ENCODE peak calls at places on chromosomes 3 and 15, in eight cellular contexts. W is transverse colon; N is uterus; G is CD8-positive, alpha-beta T cell; E is PC-3; K is ovary; P is cardiac fibroblast; I is GM12865. U is an unnamed sample.

GRCh38 chr15:78873796-78874761 is 1.4 kb downstream of the MORF4L1 start:
- DNase-seq in E (peak), N (peak), G (peak), P (peak), K (no peak), W (peak), I (peak), U (no peak)

GRCh38 chr3:70737656-70738309 is 425.3 kb upstream of the MDFIC2 start:
- DNase-seq in I (no peak), K (no peak), P (no peak), E (peak), G (no peak), N (no peak), W (no peak), U (no peak)

GRCh38 chr3:15064835-15065549 is at the start of gene MRPS25:
- DNase-seq in E (peak), W (peak), N (peak), K (peak), I (peak), P (peak), G (peak), U (peak)

GRCh38 chr3:184157206-184157605 is 2.0 kb downstream of the DVL3 start:
- DNase-seq in K (no peak), W (no peak), G (no peak), E (no peak), I (no peak), P (no peak), N (no peak), U (no peak)

GRCh38 chr3:157914882-157915281 is 191.3 kb downstream of the SHOX2 start:
- DNase-seq in P (peak), G (no peak), K (no peak), N (no peak), W (no peak), I (no peak), E (peak), U (no peak)

GRCh38 chr3:172776049-172776717 is 25.7 kb downstream of the ECT2 start:
- DNase-seq in I (no peak), N (no peak), G (no peak), W (no peak), P (no peak), K (no peak), E (no peak), U (peak)

GRCh38 chr3:5053021-5053831 is 68.9 kb upstream of the ARL8B start:
- DNase-seq in W (no peak), E (peak), I (no peak), K (peak), G (no peak), P (peak), N (peak), U (peak)

GRCh38 chr15:87618203-87618725 is 638.3 kb downstream of the NTRK3 start:
- DNase-seq in K (no peak), G (no peak), E (no peak), W (no peak), P (peak), I (no peak), N (no peak), U (no peak)

GRCh38 chr3:124620600-124621063 is 109.6 kb upstream of the UMPS start:
- DNase-seq in I (peak), N (no peak), K (peak), P (peak), G (no peak), W (peak), E (no peak), U (no peak)

GRCh38 chr3:13712682-13713180 is 163.8 kb downstream of the FBLN2 start:
- DNase-seq in I (no peak), K (no peak), N (no peak), G (no peak), W (no peak), E (no peak), P (no peak), U (no peak)

GRCh38 chr3:113981803-113982202 is 34.0 kb downstream of the ZDHHC23 start:
- DNase-seq in W (no peak), I (no peak), P (no peak), N (no peak), G (no peak), K (no peak), E (no peak), U (no peak)

GRCh38 chr15:48373855-48374421 is 42.7 kb downstream of the DUT start:
- DNase-seq in P (peak), I (no peak), E (peak), G (no peak), N (no peak), W (no peak), K (no peak), U (peak)

GRCh38 chr3:120496278-120496975 is 45.6 kb upstream of the FSTL1 start:
- DNase-seq in P (peak), E (peak), N (no peak), W (no peak), G (no peak), K (no peak), I (no peak), U (peak)

GRCh38 chr3:177724020-177724638 is 526.8 kb upstream of the TBL1XR1 start:
- DNase-seq in W (peak), E (no peak), K (peak), G (no peak), I (no peak), P (peak), N (peak), U (no peak)

GRCh38 chr3:188007897-188008296 is 146.1 kb upstream of the LPP start:
- DNase-seq in E (no peak), I (no peak), W (no peak), K (no peak), P (no peak), N (no peak), G (no peak), U (no peak)

GRCh38 chr3:164864454-164864853 is 213.8 kb downstream of the SI start:
- DNase-seq in E (no peak), N (no peak), K (no peak), W (no peak), I (no peak), P (no peak), G (no peak), U (no peak)

GRCh38 chr15:92095691-92096090 is 242.2 kb downstream of the SLCO3A1 start:
- DNase-seq in G (no peak), N (no peak), I (peak), K (no peak), E (no peak), P (no peak), W (no peak), U (no peak)

GRCh38 chr15:92097473-92098178 is 244.1 kb downstream of the SLCO3A1 start:
- DNase-seq in P (peak), N (no peak), E (peak), I (peak), W (peak), K (no peak), G (no peak), U (no peak)

GRCh38 chr15:92100751-92101150 is 247.2 kb downstream of the SLCO3A1 start:
- DNase-seq in K (no peak), P (no peak), W (no peak), I (no peak), N (no peak), E (no peak), G (no peak), U (no peak)

GRCh38 chr15:92101706-92102434 is 248.4 kb downstream of the SLCO3A1 start:
- DNase-seq in P (no peak), I (peak), G (peak), W (no peak), K (no peak), E (no peak), N (no peak), U (no peak)

GRCh38 chr15:92098869-92099268 is 245.4 kb downstream of the SLCO3A1 start:
- DNase-seq in G (no peak), P (no peak), W (no peak), E (no peak), K (no peak), N (no peak), I (no peak), U (no peak)
- TF ChIP-seq CTCF in G (no peak), P (no peak), W (no peak), E (no peak), K (no peak), N (no peak), I (no peak), U (peak)

GRCh38 chr15:38685686-38686339 is 121.2 kb upstream of the RASGRP1 start:
- DNase-seq in P (no peak), N (no peak), E (no peak), I (no peak), W (no peak), G (peak), K (no peak), U (no peak)

GRCh38 chr15:38690221-38690620 is 125.6 kb upstream of the RASGRP1 start:
- DNase-seq in P (no peak), K (no peak), W (no peak), I (no peak), E (no peak), N (no peak), G (no peak), U (no peak)

GRCh38 chr15:38688761-38689160 is 124.1 kb upstream of the RASGRP1 start:
- DNase-seq in G (peak), K (no peak), N (no peak), P (no peak), E (peak), W (no peak), I (peak), U (no peak)

GRCh38 chr15:38687340-38687739 is 122.7 kb upstream of the RASGRP1 start:
- DNase-seq in P (peak), G (no peak), W (no peak), K (no peak), I (no peak), E (no peak), N (no peak), U (no peak)

DNA sequence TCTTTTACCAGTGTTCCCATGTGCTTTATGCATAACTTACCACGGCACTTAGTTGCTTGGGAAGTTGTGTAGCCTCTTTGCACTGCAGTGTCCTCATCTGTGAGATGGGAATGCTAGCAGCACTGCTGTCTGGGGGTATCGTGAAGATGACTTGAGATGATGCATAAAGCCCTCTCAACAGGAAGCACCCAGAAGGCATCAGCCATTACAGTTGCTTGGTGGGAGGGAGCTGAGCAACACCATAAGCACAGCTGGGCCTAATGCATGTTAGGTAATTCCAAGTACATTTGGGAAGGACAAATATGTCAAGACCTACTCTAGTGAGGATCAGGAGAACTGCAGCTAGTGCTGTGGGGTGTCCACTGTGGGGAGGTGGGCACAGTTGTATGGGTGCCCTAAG is 123.5 kb upstream of the RASGRP1 start:
- DNase-seq in G (no peak), N (no peak), W (no peak), K (no peak), P (peak), I (no peak), E (no peak), U (no peak)
- H3K4me3 ChIP-seq in G (no peak), N (no peak), W (no peak), K (no peak), P (no peak), I (no peak), E (no peak), U (no peak)

DNA sequence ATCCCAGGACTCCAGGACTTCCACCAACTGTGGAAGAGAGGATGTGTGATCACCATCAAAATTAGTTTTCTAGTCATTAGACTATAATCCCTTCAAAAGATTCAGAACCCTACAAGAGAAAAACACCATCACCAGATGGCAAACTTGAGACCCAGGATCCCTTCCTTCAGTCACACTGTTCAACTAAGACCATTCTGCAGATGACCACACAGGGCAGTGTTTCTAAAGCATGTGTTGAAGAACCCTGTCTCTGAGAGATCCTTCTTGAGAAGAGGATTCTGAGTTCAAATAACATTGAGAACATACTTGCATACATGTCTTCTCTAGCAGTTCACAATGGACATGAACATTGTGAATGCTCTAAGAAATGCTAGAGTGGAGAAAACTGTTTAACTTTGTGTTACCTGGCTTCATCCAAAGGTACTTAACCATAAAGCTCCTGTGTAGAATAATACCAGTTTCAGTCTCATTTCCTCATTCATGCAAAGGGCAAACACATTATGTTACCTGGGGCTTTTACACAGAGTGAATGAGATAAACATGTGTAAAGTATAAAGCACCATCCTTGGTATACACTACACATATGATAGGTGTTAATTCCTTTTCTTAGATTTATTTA is 2.4 kb upstream of the ADGRG7 start:
- DNase-seq in W (no peak), K (no peak), G (no peak), N (no peak), I (peak), E (no peak), P (no peak), U (no peak)
- TF ChIP-seq CTCF in W (no peak), K (no peak), G (no peak), N (no peak), I (no peak), E (peak), P (no peak), U (peak)

GRCh38 chr3:69542265-69543079 is 156.6 kb upstream of the FRMD4B start:
- DNase-seq in P (peak), I (no peak), E (no peak), G (no peak), N (no peak), W (no peak), K (peak), U (no peak)
- H3K4me3 ChIP-seq in P (peak), I (no peak), E (peak), G (no peak), N (peak), W (peak), K (peak), U (no peak)

GRCh38 chr3:52446042-52446441 is 1.1 kb upstream of the SEMA3G start:
- DNase-seq in K (no peak), N (no peak), I (no peak), G (no peak), E (no peak), P (no peak), W (no peak), U (no peak)

GRCh38 chr3:52446631-52447511 is 2.0 kb upstream of the SEMA3G start:
- DNase-seq in N (peak), W (peak), P (peak), K (no peak), I (peak), E (peak), G (peak), U (no peak)

GRCh38 chr3:52443791-52444687 is 864 bp downstream of the SEMA3G start:
- DNase-seq in N (no peak), I (no peak), K (no peak), E (no peak), P (no peak), G (no peak), W (no peak), U (no peak)

GRCh38 chr3:52443268-52443610 is 1.7 kb downstream of the SEMA3G start:
- DNase-seq in N (no peak), P (no peak), W (no peak), E (no peak), I (no peak), K (no peak), G (no peak), U (no peak)

DNA sequence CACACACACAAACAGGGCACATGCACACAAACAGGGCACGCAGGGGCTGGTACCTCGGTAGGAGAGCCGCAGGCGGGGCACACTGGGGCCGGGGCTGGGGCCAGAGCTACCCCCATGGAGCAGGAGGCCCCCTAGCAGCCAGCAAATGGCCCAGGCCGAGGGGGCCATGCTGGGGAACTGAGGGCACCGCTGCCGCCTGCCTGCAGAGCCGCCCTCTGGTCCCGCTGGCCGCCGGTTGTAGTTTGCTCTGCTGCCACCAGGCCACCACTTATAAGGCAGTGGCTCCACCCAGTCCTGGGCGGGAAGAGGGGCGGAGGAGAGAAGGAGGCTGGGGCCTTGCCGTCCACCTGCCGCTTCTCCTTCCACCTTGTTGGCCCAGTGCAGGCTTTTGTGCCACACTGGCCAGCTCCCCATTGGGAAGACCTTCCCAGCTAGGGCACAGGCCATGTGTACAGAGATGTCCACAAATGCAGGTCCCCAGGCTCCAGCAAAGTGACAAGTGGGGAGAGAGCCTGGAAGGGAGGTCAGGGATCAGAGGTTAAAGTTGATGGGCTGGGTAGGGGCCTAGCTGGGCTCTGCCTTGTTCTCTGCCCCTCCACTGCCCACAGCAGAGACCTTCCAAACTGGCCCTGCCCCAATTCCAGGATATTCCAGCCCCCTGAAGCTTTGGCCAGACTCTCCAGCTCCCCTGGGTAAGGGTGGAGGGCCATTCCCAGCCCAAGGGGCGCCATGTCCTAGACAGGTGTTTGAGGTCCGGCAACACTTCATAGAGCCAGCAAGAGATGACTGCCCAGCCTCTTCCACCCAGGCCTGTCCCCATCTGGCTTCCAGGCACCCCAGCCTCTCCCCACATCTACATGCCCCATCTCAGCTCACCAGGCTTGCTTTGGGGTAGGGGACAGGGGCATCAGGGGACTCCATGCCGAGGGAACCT is at the start of gene SEMA3G:
- DNase-seq in I (peak), G (peak), W (peak), P (peak), N (no peak), E (peak), K (no peak), U (no peak)
- TF ChIP-seq CTCF in I (peak), G (peak), W (peak), P (peak), N (peak), E (peak), K (no peak), U (peak)

GRCh38 chr15:70853270-70853854 is 595 bp downstream of the LARP6 start:
- DNase-seq in E (peak), W (peak), K (peak), P (peak), I (peak), N (peak), G (no peak), U (no peak)

GRCh38 chr15:70854669-70854976 is 666 bp upstream of the LARP6 start:
- DNase-seq in N (peak), G (no peak), K (no peak), I (peak), E (peak), P (peak), W (no peak), U (no peak)

GRCh38 chr15:70851889-70852288 is 2.1 kb downstream of the LARP6 start:
- DNase-seq in W (no peak), I (no peak), K (no peak), E (no peak), P (no peak), G (no peak), N (no peak), U (no peak)

GRCh38 chr15:70853855-70854668 is at the start of gene LARP6:
- DNase-seq in K (peak), I (peak), G (peak), N (peak), E (peak), W (peak), P (peak), U (no peak)

GRCh38 chr15:70852501-70853269 is 1.3 kb downstream of the LARP6 start:
- DNase-seq in K (no peak), W (no peak), P (peak), I (no peak), E (peak), N (no peak), G (no peak), U (no peak)
- H3K4me3 ChIP-seq in K (peak), W (peak), P (peak), I (peak), E (peak), N (peak), G (no peak), U (peak)

GRCh38 chr3:131550562-131551188 is 47.9 kb upstream of the MRPL3 start:
- DNase-seq in I (no peak), N (no peak), E (no peak), W (no peak), G (no peak), K (no peak), P (no peak), U (no peak)

GRCh38 chr3:131547585-131547984 is 44.8 kb upstream of the MRPL3 start:
- DNase-seq in K (no peak), N (no peak), G (no peak), E (no peak), W (no peak), P (no peak), I (peak), U (no peak)

GRCh38 chr3:131553495-131554247 is 50.9 kb upstream of the MRPL3 start:
- DNase-seq in E (no peak), W (no peak), G (no peak), K (no peak), N (no peak), P (no peak), I (peak), U (no peak)

GRCh38 chr3:131551761-131552160 is 49.0 kb upstream of the MRPL3 start:
- DNase-seq in P (no peak), W (no peak), K (peak), E (no peak), N (no peak), G (no peak), I (no peak), U (no peak)

GRCh38 chr3:131549340-131549739 is 46.6 kb upstream of the MRPL3 start:
- DNase-seq in E (peak), I (peak), W (no peak), G (no peak), P (peak), N (no peak), K (no peak), U (no peak)
- TF ChIP-seq CTCF in E (peak), I (peak), W (peak), G (no peak), P (peak), N (no peak), K (no peak), U (peak)

U was measured in AG09309.